ENCODE peak calls at places on chromosomes 1 and 21, in seven cellular contexts. Z is heart right ventricle; W is sigmoid colon; M is Daoy; F is activated CD4-positive, alpha-beta T cell treated with anti-CD3 and anti-CD28 coated beads, Interleukin-2, amount 50 U/mL, for 24 hours; N is heart left ventricle; S is pons. C is an unnamed sample.

GRCh38 chr1:187226396-187226795 is 397.6 kb downstream of the PLA2G4A start:
- DNase-seq in Z (no peak), W (no peak), M (no peak), F (no peak), N (no peak), S (no peak), C (no peak)

GRCh38 chr1:31133368-31133767 is 67.9 kb upstream of the PUM1 start:
- DNase-seq in Z (no peak), W (no peak), M (no peak), F (no peak), N (no peak), S (no peak), C (no peak)

GRCh38 chr1:174405219-174405618 is 42.5 kb upstream of the GPR52 start:
- DNase-seq in Z (no peak), W (no peak), M (no peak), F (no peak), N (no peak), S (no peak), C (no peak)

GRCh38 chr1:147156643-147157042 is 15.6 kb downstream of the PRKAB2 start:
- DNase-seq in Z (no peak), W (no peak), M (no peak), F (no peak), N (no peak), S (no peak), C (no peak)

GRCh38 chr21:43866233-43866632 is 1.2 kb downstream of the AGPAT3 start:
- DNase-seq in Z (peak), W (peak), M (peak), F (peak), N (peak), S (peak), C (peak)

GRCh38 chr1:221503268-221503667 is 238.6 kb downstream of the DUSP10 start:
- DNase-seq in Z (no peak), W (no peak), M (peak), F (no peak), N (no peak), S (no peak), C (no peak)

GRCh38 chr1:43789604-43790288 is 82.4 kb downstream of the ST3GAL3 start:
- DNase-seq in Z (no peak), W (no peak), M (no peak), F (no peak), N (no peak), S (no peak), C (no peak)

GRCh38 chr1:206507395-206508129 is at the start of gene RASSF5:
- DNase-seq in Z (peak), W (peak), M (peak), F (peak), N (peak), S (no peak), C (no peak)

GRCh38 chr1:153534226-153534932 is 1.4 kb downstream of the S100A6 start:
- DNase-seq in Z (no peak), W (peak), M (peak), F (no peak), N (no peak), S (no peak), C (no peak)

GRCh38 chr1:8598060-8598724 is 219.2 kb downstream of the RERE start:
- DNase-seq in Z (no peak), W (peak), M (no peak), F (no peak), N (peak), S (peak), C (peak)

GRCh38 chr1:93595266-93595665 is 86.4 kb downstream of the BCAR3 start:
- DNase-seq in Z (no peak), W (peak), M (no peak), F (no peak), N (no peak), S (no peak), C (no peak)

GRCh38 chr1:183227963-183228649 is 42.0 kb downstream of the LAMC2 start:
- DNase-seq in Z (peak), W (no peak), M (peak), F (no peak), N (peak), S (no peak), C (peak)

C was measured in cerebellar cortex.